ENCODE peak calls at places on chromosome 6, in five cellular contexts. E is nucleus accumbens, C is iPS-NIHi11, X is RPMI8226, Z is AG09309. V is an unnamed sample.

GRCh38 chr6:118776607-118777549 is 117.1 kb upstream of the ASF1A start:
- DNase-seq in C (peak), Z (peak), E (peak), X (peak), V (peak)

GRCh38 chr6:56574292-56574691 is 68.4 kb downstream of the DST start:
- DNase-seq in Z (no peak), X (no peak), C (no peak), E (no peak), V (no peak)

GRCh38 chr6:97978855-97979271 is 695.8 kb upstream of the MMS22L start:
- DNase-seq in C (peak), E (no peak), X (peak), Z (no peak), V (no peak)

GRCh38 chr6:43203029-43203717 is 21.2 kb downstream of the CUL9 start:
- DNase-seq in E (no peak), C (no peak), Z (no peak), X (no peak), V (no peak)

GRCh38 chr6:490251-491037 is 98.9 kb downstream of the IRF4 start:
- DNase-seq in E (no peak), Z (no peak), X (no peak), C (no peak), V (no peak)

GRCh38 chr6:168095741-168096250 is 16.8 kb upstream of the FRMD1 start:
- DNase-seq in X (no peak), E (no peak), Z (no peak), C (no peak), V (no peak)

GRCh38 chr6:123210645-123211044 is 214.6 kb downstream of the CLVS2 start:
- DNase-seq in X (no peak), E (no peak), C (no peak), Z (no peak), V (no peak)

GRCh38 chr6:36061236-36061635 is 33.6 kb downstream of the MAPK14 start:
- DNase-seq in C (no peak), X (no peak), Z (no peak), E (no peak), V (no peak)

V was measured in hypothalamus.